ENCODE peak calls at places on chromosomes 13 and 19, in eight cellular contexts. S, F, Z, V, K, Q, L and H are unnamed samples.
A peak's percentile ranks its signal among the peaks of the same experiment; 100 is the strongest.

GRCh38 chr13:46663216-46663615 is 110.2 kb downstream of the LRCH1 start:
- DNase-seq in S (no peak), F (no peak), Z (no peak), Q (peak; percentile 19), K (no peak), L (no peak), V (no peak), H (no peak)

GRCh38 chr19:35355851-35356460 is 2.3 kb upstream of the FFAR3 start:
- DNase-seq in F (no peak), K (no peak), V (no peak), Z (no peak), Q (no peak), S (peak; percentile 8), L (no peak), H (no peak)

GRCh38 chr13:42355118-42355840 is 83.3 kb downstream of the AKAP11 start:
- DNase-seq in V (no peak), Q (no peak), F (no peak), L (no peak), Z (peak; percentile 0), K (peak; percentile 20), S (no peak), H (no peak)

GRCh38 chr13:102799544-102800144 is 725 bp downstream of the BIVM start:
- DNase-seq in S (no peak), Q (peak; percentile 61), F (peak; percentile 41), K (peak; percentile 1), Z (peak; percentile 46), L (no peak), V (no peak), H (peak; percentile 71)

GRCh38 chr19:17575871-17576757 is 20.7 kb downstream of the COLGALT1 start:
- DNase-seq in Z (no peak), F (no peak), V (no peak), L (no peak), K (no peak), Q (no peak), S (no peak), H (no peak)

GRCh38 chr13:35731471-35731870 is 255.0 kb upstream of the MAB21L1 start:
- DNase-seq in Z (no peak), Q (no peak), F (no peak), V (no peak), L (no peak), S (no peak), K (no peak), H (no peak)

GRCh38 chr19:41997121-41997850 is 3.3 kb upstream of the ATP1A3 start:
- DNase-seq in L (peak; percentile 47), Z (peak; percentile 90), Q (peak; percentile 75), K (no peak), V (peak; percentile 43), S (peak; percentile 29), F (peak; percentile 23), H (peak; percentile 42)

GRCh38 chr19:4018140-4018613 is 10.6 kb downstream of the PIAS4 start:
- DNase-seq in Z (no peak), S (no peak), F (no peak), V (no peak), Q (no peak), L (no peak), K (no peak), H (no peak)

GRCh38 chr19:16062789-16063188 is 13.5 kb upstream of the TPM4 start:
- DNase-seq in V (peak; percentile 46), L (no peak), F (no peak), Z (peak; percentile 57), K (peak; percentile 53), S (peak; percentile 67), Q (no peak), H (no peak)

GRCh38 chr19:58555369-58555885 is 522 bp upstream of the CHMP2A start:
- DNase-seq in S (no peak), Q (no peak), K (no peak), Z (no peak), V (no peak), L (peak; percentile 14), F (no peak), H (no peak)

GRCh38 chr19:2887391-2887914 is 13.3 kb upstream of the ZNF57 start:
- DNase-seq in V (no peak), Q (peak; percentile 80), Z (peak; percentile 66), K (no peak), F (peak; percentile 66), S (no peak), L (no peak), H (no peak)

GRCh38 chr19:3612901-3613741 is 6.4 kb upstream of the TBXA2R start:
- DNase-seq in L (no peak), K (no peak), Z (peak; percentile 42), V (no peak), F (no peak), S (no peak), Q (peak; percentile 19), H (peak; percentile 53)

GRCh38 chr19:47598407-47599349 is 10.3 kb upstream of the BICRA start:
- DNase-seq in K (no peak), V (peak; percentile 26), L (no peak), S (peak; percentile 37), Z (peak; percentile 65), F (peak; percentile 92), Q (peak; percentile 98), H (no peak)

GRCh38 chr19:48963371-48964204 is 1.5 kb upstream of the FTL start:
- DNase-seq in Z (peak; percentile 73), K (no peak), L (peak; percentile 72), F (no peak), S (peak; percentile 90), Q (peak; percentile 85), V (peak; percentile 72), H (peak; percentile 93)

GRCh38 chr19:3006075-3006767 is 22.9 kb downstream of the TLE2 start:
- DNase-seq in Z (no peak), S (no peak), V (no peak), L (no peak), K (no peak), F (no peak), Q (no peak), H (no peak)

GRCh38 chr13:65095118-65095517 is 2135.0 kb downstream of the PCDH9 start:
- DNase-seq in Q (no peak), F (no peak), K (no peak), L (no peak), S (no peak), V (no peak), Z (no peak), H (no peak)

GRCh38 chr13:108230377-108230776 is 12.2 kb downstream of the ABHD13 start:
- DNase-seq in Q (no peak), L (no peak), K (no peak), F (no peak), V (no peak), Z (no peak), S (no peak), H (no peak)

GRCh38 chr19:30155529-30156200 is 213.6 kb downstream of the URI1 start:
- DNase-seq in Z (no peak), L (no peak), S (no peak), K (no peak), Q (no peak), F (no peak), V (no peak), H (no peak)

GRCh38 chr19:38989066-38989605 is 13.6 kb upstream of the FBXO17 start:
- DNase-seq in L (no peak), Z (peak; percentile 84), Q (peak; percentile 27), F (no peak), K (no peak), V (no peak), S (no peak), H (no peak)

GRCh38 chr13:104805346-104805745 is 1730.1 kb downstream of the EFNB2 start:
- DNase-seq in L (no peak), V (no peak), Q (no peak), S (no peak), K (no peak), F (no peak), Z (no peak), H (no peak)

GRCh38 chr19:29588095-29588494 is 18.0 kb upstream of the POP4 start:
- DNase-seq in S (no peak), Z (no peak), F (no peak), K (no peak), V (no peak), L (no peak), Q (no peak), H (no peak)

GRCh38 chr19:16033721-16034120 is 42.6 kb upstream of the TPM4 start:
- DNase-seq in Q (no peak), V (no peak), K (no peak), F (no peak), Z (no peak), S (no peak), L (no peak), H (no peak)

GRCh38 chr19:33522371-33522662 is 726 bp upstream of the PEPD start:
- DNase-seq in Q (no peak), F (no peak), S (no peak), Z (no peak), V (no peak), K (no peak), L (no peak), H (no peak)
- H3K27me3 ChIP-seq in Q (no peaks in the 10 kb centered on the region), F (no peaks in the 10 kb centered on the region), S (no peaks in the 10 kb centered on the region), Z (no peaks in the 10 kb centered on the region), V (no peaks in the 10 kb centered on the region), K (no peaks in the 10 kb centered on the region), L (peaks cover 12% of the 10 kb centered on the region), H (no peaks in the 10 kb centered on the region)

DNA sequence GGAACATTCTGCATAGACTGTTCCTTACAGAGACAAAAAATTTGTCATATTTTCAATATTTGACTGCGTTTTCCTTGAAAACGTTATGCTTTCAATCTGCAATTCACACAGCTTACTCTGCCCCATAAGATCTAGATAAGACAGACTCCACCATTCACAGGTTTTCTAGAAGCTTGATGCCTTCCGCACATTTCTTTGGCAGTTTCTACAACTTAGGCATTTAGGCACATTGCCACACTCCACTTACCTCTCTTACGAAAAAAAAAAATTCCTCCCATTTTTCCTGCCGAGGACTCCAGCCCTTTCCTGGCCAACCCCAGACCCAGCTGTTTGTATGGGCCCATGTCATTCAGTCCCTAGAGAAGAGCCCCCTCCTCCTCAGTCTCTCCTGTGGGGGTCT is 11.2 kb downstream of the ATP12A start:
- DNase-seq in K (no peak), S (no peak), F (no peak), L (no peak), Z (no peak), Q (no peak), V (no peak), H (no peak)
- H3K27me3 ChIP-seq in K (no peaks in the 10 kb centered on the region), S (no peaks in the 10 kb centered on the region), F (no peaks in the 10 kb centered on the region), L (peaks cover 74% of the 10 kb centered on the region), Z (peaks cover 18% of the 10 kb centered on the region), Q (peaks cover 4% of the 10 kb centered on the region), V (no peaks in the 10 kb centered on the region), H (no peaks in the 10 kb centered on the region)

DNA sequence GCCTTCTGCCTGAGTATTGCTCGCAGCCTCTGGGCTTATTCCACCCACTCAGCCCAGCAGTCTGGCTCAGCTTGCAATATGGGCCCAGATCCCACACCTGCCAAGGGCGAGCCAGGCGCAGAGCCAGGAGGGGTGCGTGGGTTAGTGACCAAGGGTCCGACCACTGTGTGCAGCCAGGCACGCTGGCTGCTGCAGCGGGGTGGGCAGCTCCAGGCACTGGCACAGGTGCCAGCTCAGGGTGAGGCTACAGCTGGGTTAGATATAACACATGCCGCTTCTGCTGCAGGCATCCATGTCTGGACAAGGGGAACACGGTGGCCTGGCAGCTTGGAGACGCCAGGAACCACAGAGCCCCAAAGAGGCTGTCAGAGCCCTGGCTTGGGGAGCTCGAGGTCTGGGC is 12.6 kb upstream of the URAD start:
- DNase-seq in V (no peak), K (no peak), Q (no peak), S (no peak), F (no peak), L (no peak), Z (no peak), H (no peak)
- H3K27me3 ChIP-seq in V (no peaks in the 10 kb centered on the region), K (no peaks in the 10 kb centered on the region), Q (no peaks in the 10 kb centered on the region), S (no peaks in the 10 kb centered on the region), F (no peaks in the 10 kb centered on the region), L (no peaks in the 10 kb centered on the region), Z (peaks cover 4% of the 10 kb centered on the region), H (no peaks in the 10 kb centered on the region)

DNA sequence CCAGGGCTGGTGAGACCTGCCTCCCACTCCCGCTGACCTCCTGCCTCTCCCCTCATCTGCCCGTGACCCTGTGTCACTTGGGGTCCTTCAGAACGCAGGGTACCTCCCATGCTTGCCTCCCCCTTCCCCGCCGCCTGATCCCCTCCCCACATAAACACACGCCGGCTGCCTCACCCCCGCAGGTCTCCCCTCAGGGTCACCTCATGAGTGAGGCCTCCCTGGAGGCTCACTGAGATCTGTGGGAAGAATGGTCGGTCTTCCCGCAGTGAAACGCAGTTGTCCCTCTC is 37.1 kb downstream of the FAM124A start:
- DNase-seq in F (no peak), L (no peak), Z (no peak), Q (no peak), V (no peak), K (no peak), S (no peak), H (no peak)
- H3K27me3 ChIP-seq in F (no peaks in the 10 kb centered on the region), L (no peaks in the 10 kb centered on the region), Z (no peaks in the 10 kb centered on the region), Q (peaks cover 48% of the 10 kb centered on the region), V (no peaks in the 10 kb centered on the region), K (no peaks in the 10 kb centered on the region), S (no peaks in the 10 kb centered on the region), H (no peaks in the 10 kb centered on the region)